ENCODE peak calls at places on chromosomes 11 and 22, in eight cellular contexts. B, A, J, I, D, N, O and T are unnamed samples.

GRCh38 chr11:68106165-68106940 is 14.8 kb downstream of the CHKA start:
- DNase-seq in B (no peak), A (no peak), J (no peak), I (no peak), D (no peak), N (no peak), O (no peak), T (no peak)

GRCh38 chr11:134738581-134738980 is 326.5 kb upstream of the B3GAT1 start:
- DNase-seq in B (no peak), A (peak; percentile 12), J (no peak), I (no peak), D (no peak), N (no peak), O (no peak), T (no peak)

GRCh38 chr11:88402192-88402715 is 64.7 kb upstream of the CTSC start:
- DNase-seq in B (no peak), A (no peak), J (peak; percentile 40), I (no peak), D (peak; percentile 72), N (peak; percentile 86), O (peak; percentile 87), T (peak; percentile 71)

GRCh38 chr22:30181459-30182353 is 64.9 kb downstream of the LIF start:
- DNase-seq in B (no peak), A (no peak), J (no peak), I (no peak), D (no peak), N (no peak), O (no peak), T (no peak)

GRCh38 chr22:46937185-46937584 is 174.7 kb downstream of the TBC1D22A start:
- DNase-seq in B (no peak), A (no peak), J (no peak), I (no peak), D (no peak), N (no peak), O (no peak), T (no peak)

GRCh38 chr11:128765104-128765503 is 71.2 kb downstream of the FLI1 start:
- DNase-seq in B (no peak), A (no peak), J (no peak), I (no peak), D (no peak), N (no peak), O (no peak), T (no peak)

GRCh38 chr11:87252869-87253268 is 215.1 kb downstream of the TMEM135 start:
- DNase-seq in B (no peak), A (no peak), J (no peak), I (no peak), D (no peak), N (peak; percentile 29), O (no peak), T (no peak)

GRCh38 chr22:39135092-39135896 is 17.2 kb downstream of the CBX7 start:
- DNase-seq in B (no peak), A (no peak), J (peak; percentile 49), I (peak; percentile 79), D (peak; percentile 32), N (no peak), O (peak; percentile 49), T (no peak)

GRCh38 chr11:111602865-111603632 is 800 bp downstream of the SIK2 start:
- DNase-seq in B (peak; percentile 68), A (peak; percentile 72), J (peak; percentile 7), I (peak; percentile 60), D (peak; percentile 33), N (peak; percentile 43), O (peak; percentile 66), T (no peak)
- H3K4me3 ChIP-seq in B (peak overlapping the region; percentile 87), A (peak overlapping the region; percentile 98), J (peak overlapping the region; percentile 95), I (peak overlapping the region; percentile 73), D (peak overlapping the region; percentile 86), N (peak overlapping the region; percentile 75), O (peak overlapping the region; percentile 98), T (peak overlapping the region; percentile 87)

GRCh38 chr11:34825670-34826383 is 90.4 kb downstream of the APIP start:
- DNase-seq in B (peak; percentile 57), A (no peak), J (no peak), I (no peak), D (no peak), N (peak; percentile 67), O (no peak), T (no peak)
- H3K4me3 ChIP-seq in B (no peak overlapping the region), A (no peak overlapping the region), J (no peak overlapping the region), I (no peak overlapping the region), D (no peak overlapping the region), N (no peak overlapping the region), O (no peak overlapping the region), T (no peak overlapping the region)

GRCh38 chr22:50699001-50699753 is 26.6 kb downstream of the SHANK3 start:
- DNase-seq in B (peak; percentile 31), A (peak; percentile 50), J (no peak), I (no peak), D (no peak), N (no peak), O (no peak), T (no peak)
- H3K4me3 ChIP-seq in B (no peak overlapping the region), A (no peak overlapping the region), J (no peak overlapping the region), I (no peak overlapping the region), D (no peak overlapping the region), N (no peak overlapping the region), O (no peak overlapping the region), T (no peak overlapping the region)

GRCh38 chr11:117958949-117959348 is 27.2 kb upstream of the IL10RA start:
- DNase-seq in B (no peak), A (no peak), J (no peak), I (no peak), D (no peak), N (no peak), O (no peak), T (no peak)

GRCh38 chr11:117950999-117951961 is 22.1 kb upstream of the TMPRSS13 start:
- DNase-seq in B (no peak), A (no peak), J (no peak), I (no peak), D (no peak), N (no peak), O (no peak), T (no peak)

GRCh38 chr11:117949062-117949461 is 19.9 kb upstream of the TMPRSS13 start:
- DNase-seq in B (no peak), A (no peak), J (no peak), I (no peak), D (no peak), N (no peak), O (no peak), T (no peak)

GRCh38 chr11:117950320-117950719 is 21.1 kb upstream of the TMPRSS13 start:
- DNase-seq in B (no peak), A (no peak), J (no peak), I (peak; percentile 46), D (no peak), N (no peak), O (peak; percentile 3), T (no peak)

GRCh38 chr11:117953029-117953671 is 23.9 kb upstream of the TMPRSS13 start:
- DNase-seq in B (no peak), A (no peak), J (no peak), I (no peak), D (no peak), N (no peak), O (no peak), T (no peak)
- H3K4me3 ChIP-seq in B (no peak overlapping the region), A (no peak overlapping the region), J (no peak overlapping the region), I (no peak overlapping the region), D (no peak overlapping the region), N (no peak overlapping the region), O (no peak overlapping the region), T (no peak overlapping the region)

DNA sequence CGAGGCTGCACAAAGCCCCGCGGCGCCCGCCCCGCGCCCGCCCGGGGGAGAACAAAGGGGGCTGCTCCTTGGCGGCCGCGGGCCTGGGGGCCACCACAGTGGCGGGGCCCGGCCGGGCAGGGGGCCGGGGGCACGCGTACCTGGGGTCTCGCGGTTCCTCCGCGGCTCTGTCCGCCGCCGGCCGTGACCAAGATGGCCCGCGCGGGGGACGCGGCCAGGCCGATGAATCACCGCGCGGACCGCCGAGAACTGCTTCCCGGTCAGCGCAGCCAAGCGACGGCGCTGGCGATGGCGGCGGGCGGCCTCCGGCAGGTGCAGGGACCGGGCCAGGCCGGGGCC is at the start of gene RTL6:
- DNase-seq in B (no peak), A (no peak), J (no peak), I (no peak), D (no peak), N (no peak), O (no peak), T (no peak)
- H3K4me3 ChIP-seq in B (peak within 1 kb of the TSS; percentile 70), A (peak within 1 kb of the TSS; percentile 100), J (peak within 1 kb of the TSS; percentile 93), I (peak within 1 kb of the TSS; percentile 58), D (peak within 1 kb of the TSS; percentile 60), N (peak within 1 kb of the TSS; percentile 49), O (peak within 1 kb of the TSS; percentile 88), T (peak within 1 kb of the TSS; percentile 58)

DNA sequence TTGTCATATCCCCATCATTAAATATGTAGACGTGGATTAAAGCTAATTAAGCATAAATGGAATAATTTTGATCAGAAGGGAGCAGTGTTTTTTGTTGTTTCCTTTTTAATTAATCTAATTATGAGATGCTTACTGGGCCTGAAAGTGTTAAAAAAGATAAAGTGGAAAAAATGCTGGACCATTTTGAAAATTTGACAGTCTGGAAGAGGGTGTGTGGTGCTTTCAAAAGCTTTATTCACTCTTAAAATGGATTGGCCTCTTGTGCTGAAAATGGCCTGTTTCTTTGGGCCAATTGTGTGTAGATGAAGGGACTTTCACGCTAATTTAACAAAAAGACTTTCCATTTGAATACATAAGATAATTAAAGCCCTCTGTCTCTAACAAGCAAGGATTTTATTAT is 1.8 kb downstream of the TNRC6B start:
- DNase-seq in B (no peak), A (no peak), J (no peak), I (peak; percentile 41), D (no peak), N (no peak), O (peak; percentile 39), T (no peak)
- H3K4me3 ChIP-seq in B (peak overlapping the region; percentile 60), A (peak overlapping the region; percentile 67), J (peak overlapping the region; percentile 88), I (no peak overlapping the region), D (peak overlapping the region; percentile 73), N (no peak overlapping the region), O (peak overlapping the region; percentile 94), T (peak overlapping the region; percentile 73)

GRCh38 chr11:114063149-114063828 is 3.8 kb downstream of the ZBTB16 start:
- DNase-seq in B (no peak), A (no peak), J (no peak), I (no peak), D (no peak), N (no peak), O (no peak), T (no peak)
- H3K4me3 ChIP-seq in B (peak overlapping the region; percentile 85), A (peak overlapping the region; percentile 99), J (no peak overlapping the region), I (no peak overlapping the region), D (no peak overlapping the region), N (no peak overlapping the region), O (peak overlapping the region; percentile 94), T (no peak overlapping the region)

GRCh38 chr22:25482091-25482760 is 82.2 kb upstream of the GRK3 start:
- DNase-seq in B (no peak), A (no peak), J (no peak), I (peak; percentile 19), D (no peak), N (no peak), O (no peak), T (no peak)

GRCh38 chr22:25477358-25477757 is 87.1 kb upstream of the GRK3 start:
- DNase-seq in B (no peak), A (no peak), J (no peak), I (no peak), D (no peak), N (no peak), O (no peak), T (no peak)

GRCh38 chr22:25475554-25476022 is 88.9 kb upstream of the GRK3 start:
- DNase-seq in B (no peak), A (no peak), J (peak; percentile 6), I (peak; percentile 46), D (peak; percentile 83), N (no peak), O (peak; percentile 11), T (no peak)

GRCh38 chr22:25478573-25478972 is 85.9 kb upstream of the GRK3 start:
- DNase-seq in B (no peak), A (no peak), J (no peak), I (no peak), D (no peak), N (no peak), O (no peak), T (no peak)

GRCh38 chr22:25478111-25478510 is 86.4 kb upstream of the GRK3 start:
- DNase-seq in B (no peak), A (no peak), J (no peak), I (no peak), D (no peak), N (no peak), O (no peak), T (no peak)
- H3K4me3 ChIP-seq in B (no peak overlapping the region), A (no peak overlapping the region), J (no peak overlapping the region), I (no peak overlapping the region), D (no peak overlapping the region), N (no peak overlapping the region), O (no peak overlapping the region), T (no peak overlapping the region)